ENCODE peak calls at places on chromosome 13, in eight cellular contexts. One of them, this sample, is unnamed. For H3K4me1, the result is how much of the 10 kb centered on the place peaks cover.

GRCh38 chr13:24693862-24694471 is 13.8 kb downstream of the ATP12A start:
- DNase-seq in cardiac muscle cell: peak
- DNase-seq in colonic mucosa: peak
- DNase-seq in CD8-positive, alpha-beta T cell: no peak
- DNase-seq in body of pancreas: peak
- DNase-seq in lower lobe of right lung: no peak
- DNase-seq in heart left ventricle: no peak
- DNase-seq in H1: no peak
- DNase-seq in this sample: no peak

GRCh38 chr13:36431204-36432105 is 840 bp upstream of the CCNA1 start:
- DNase-seq in colonic mucosa: no peak
- DNase-seq in body of pancreas: no peak
- DNase-seq in lower lobe of right lung: peak
- DNase-seq in cardiac muscle cell: peak
- DNase-seq in H1: no peak
- DNase-seq in heart left ventricle: peak
- DNase-seq in CD8-positive, alpha-beta T cell: no peak
- DNase-seq in this sample: no peak

GRCh38 chr13:42892760-42893159 is 99.3 kb downstream of the EPSTI1 start:
- DNase-seq in CD8-positive, alpha-beta T cell: no peak
- DNase-seq in H1: no peak
- DNase-seq in heart left ventricle: no peak
- DNase-seq in cardiac muscle cell: no peak
- DNase-seq in body of pancreas: no peak
- DNase-seq in lower lobe of right lung: no peak
- DNase-seq in colonic mucosa: no peak
- DNase-seq in this sample: no peak

GRCh38 chr13:110911880-110912279 is 3.0 kb downstream of the ANKRD10 start:
- DNase-seq in CD8-positive, alpha-beta T cell: no peak
- DNase-seq in colonic mucosa: no peak
- DNase-seq in heart left ventricle: no peak
- DNase-seq in body of pancreas: no peak
- DNase-seq in cardiac muscle cell: no peak
- DNase-seq in H1: no peak
- DNase-seq in lower lobe of right lung: no peak
- DNase-seq in this sample: no peak

GRCh38 chr13:40983269-40983668 is 35.8 kb downstream of the ELF1 start:
- DNase-seq in heart left ventricle: no peak
- DNase-seq in lower lobe of right lung: no peak
- DNase-seq in cardiac muscle cell: no peak
- DNase-seq in H1: no peak
- DNase-seq in colonic mucosa: no peak
- DNase-seq in CD8-positive, alpha-beta T cell: no peak
- DNase-seq in body of pancreas: no peak
- DNase-seq in this sample: no peak

GRCh38 chr13:43061496-43062280 is 38.3 kb downstream of the DNAJC15 start:
- DNase-seq in cardiac muscle cell: no peak
- DNase-seq in H1: no peak
- DNase-seq in CD8-positive, alpha-beta T cell: no peak
- DNase-seq in colonic mucosa: no peak
- DNase-seq in body of pancreas: no peak
- DNase-seq in heart left ventricle: no peak
- DNase-seq in lower lobe of right lung: no peak
- DNase-seq in this sample: no peak

GRCh38 chr13:95113601-95114000 is 187.7 kb downstream of the ABCC4 start:
- DNase-seq in H1: no peak
- DNase-seq in body of pancreas: no peak
- DNase-seq in heart left ventricle: no peak
- DNase-seq in colonic mucosa: no peak
- DNase-seq in lower lobe of right lung: no peak
- DNase-seq in CD8-positive, alpha-beta T cell: no peak
- DNase-seq in cardiac muscle cell: no peak
- DNase-seq in this sample: no peak

GRCh38 chr13:50162001-50162400 is 146.8 kb downstream of the KCNRG start:
- DNase-seq in cardiac muscle cell: no peak
- DNase-seq in lower lobe of right lung: no peak
- DNase-seq in CD8-positive, alpha-beta T cell: no peak
- DNase-seq in body of pancreas: no peak
- DNase-seq in colonic mucosa: no peak
- DNase-seq in heart left ventricle: no peak
- DNase-seq in H1: no peak
- DNase-seq in this sample: no peak

GRCh38 chr13:26377038-26377437 is 123.1 kb downstream of the CDK8 start:
- DNase-seq in H1: peak
- DNase-seq in cardiac muscle cell: peak
- DNase-seq in lower lobe of right lung: no peak
- DNase-seq in CD8-positive, alpha-beta T cell: peak
- DNase-seq in body of pancreas: no peak
- DNase-seq in colonic mucosa: no peak
- DNase-seq in heart left ventricle: no peak
- DNase-seq in this sample: no peak

GRCh38 chr13:39512687-39513086 is 90.3 kb downstream of the LHFPL6 start:
- DNase-seq in colonic mucosa: no peak
- DNase-seq in heart left ventricle: no peak
- DNase-seq in body of pancreas: no peak
- DNase-seq in cardiac muscle cell: no peak
- DNase-seq in CD8-positive, alpha-beta T cell: no peak
- DNase-seq in H1: no peak
- DNase-seq in lower lobe of right lung: no peak
- DNase-seq in this sample: no peak

GRCh38 chr13:107865643-107866006 is 349.7 kb downstream of the LIG4 start:
- DNase-seq in lower lobe of right lung: no peak
- DNase-seq in body of pancreas: no peak
- DNase-seq in cardiac muscle cell: no peak
- DNase-seq in heart left ventricle: no peak
- DNase-seq in colonic mucosa: no peak
- DNase-seq in CD8-positive, alpha-beta T cell: no peak
- DNase-seq in H1: no peak
- DNase-seq in this sample: no peak

GRCh38 chr13:30713133-30713532 is 22.2 kb upstream of the ALOX5AP start:
- DNase-seq in cardiac muscle cell: no peak
- DNase-seq in H1: no peak
- DNase-seq in heart left ventricle: no peak
- DNase-seq in body of pancreas: no peak
- DNase-seq in lower lobe of right lung: peak
- DNase-seq in CD8-positive, alpha-beta T cell: no peak
- DNase-seq in colonic mucosa: no peak
- DNase-seq in this sample: no peak

GRCh38 chr13:35699181-35699580 is 222.7 kb upstream of the MAB21L1 start:
- DNase-seq in cardiac muscle cell: no peak
- DNase-seq in heart left ventricle: no peak
- DNase-seq in colonic mucosa: no peak
- DNase-seq in CD8-positive, alpha-beta T cell: no peak
- DNase-seq in lower lobe of right lung: no peak
- DNase-seq in H1: no peak
- DNase-seq in body of pancreas: no peak
- DNase-seq in this sample: no peak

GRCh38 chr13:61592489-61592888 is 176.8 kb upstream of the PCDH20 start:
- DNase-seq in body of pancreas: no peak
- DNase-seq in colonic mucosa: no peak
- DNase-seq in CD8-positive, alpha-beta T cell: no peak
- DNase-seq in lower lobe of right lung: no peak
- DNase-seq in heart left ventricle: no peak
- DNase-seq in H1: no peak
- DNase-seq in cardiac muscle cell: no peak
- DNase-seq in this sample: no peak

GRCh38 chr13:110306340-110306959 is 507 bp downstream of the COL4A1 start:
- DNase-seq in body of pancreas: no peak
- DNase-seq in lower lobe of right lung: no peak
- DNase-seq in colonic mucosa: no peak
- DNase-seq in H1: no peak
- DNase-seq in heart left ventricle: no peak
- DNase-seq in CD8-positive, alpha-beta T cell: no peak
- DNase-seq in cardiac muscle cell: peak
- DNase-seq in this sample: no peak

GRCh38 chr13:94988654-94989053 is 276.3 kb upstream of the SOX21 start:
- DNase-seq in heart left ventricle: no peak
- DNase-seq in colonic mucosa: no peak
- DNase-seq in cardiac muscle cell: no peak
- DNase-seq in lower lobe of right lung: no peak
- DNase-seq in CD8-positive, alpha-beta T cell: no peak
- DNase-seq in body of pancreas: no peak
- DNase-seq in H1: no peak
- DNase-seq in this sample: no peak

GRCh38 chr13:34886987-34887386 is 55.1 kb upstream of the NBEA start:
- DNase-seq in cardiac muscle cell: no peak
- DNase-seq in lower lobe of right lung: no peak
- DNase-seq in colonic mucosa: no peak
- DNase-seq in heart left ventricle: no peak
- DNase-seq in H1: no peak
- DNase-seq in CD8-positive, alpha-beta T cell: no peak
- DNase-seq in body of pancreas: no peak
- DNase-seq in this sample: no peak

DNA sequence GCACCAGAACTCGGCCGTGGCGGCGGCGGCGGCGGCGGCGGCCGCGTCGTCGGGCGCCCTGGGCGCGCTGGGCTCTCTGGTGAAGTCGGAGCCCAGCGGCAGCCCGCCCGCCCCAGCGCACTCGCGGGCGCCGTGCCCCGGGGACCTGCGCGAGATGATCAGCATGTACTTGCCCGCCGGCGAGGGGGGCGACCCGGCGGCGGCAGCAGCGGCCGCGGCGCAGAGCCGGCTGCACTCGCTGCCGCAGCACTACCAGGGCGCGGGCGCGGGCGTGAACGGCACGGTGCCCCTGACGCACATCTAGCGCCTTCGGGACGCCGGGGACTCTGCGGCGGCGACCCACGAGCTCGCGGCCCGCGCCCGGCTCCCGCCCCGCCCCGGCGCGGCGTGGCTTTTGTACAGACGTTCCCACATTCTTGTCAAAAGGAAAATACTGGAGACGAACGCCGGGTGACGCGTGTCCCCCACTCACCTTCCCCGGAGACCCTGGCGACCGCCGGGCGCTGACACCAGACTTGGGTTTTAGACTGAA is 1.6 kb downstream of the SOX1 start:
- DNase-seq in colonic mucosa: no peak
- DNase-seq in body of pancreas: no peak
- DNase-seq in lower lobe of right lung: no peak
- DNase-seq in heart left ventricle: no peak
- DNase-seq in CD8-positive, alpha-beta T cell: no peak
- DNase-seq in cardiac muscle cell: no peak
- DNase-seq in H1: no peak
- DNase-seq in this sample: no peak
- H3K4me3 ChIP-seq in colonic mucosa: no peak
- H3K4me3 ChIP-seq in body of pancreas: no peak
- H3K4me3 ChIP-seq in lower lobe of right lung: no peak
- H3K4me3 ChIP-seq in heart left ventricle: no peak
- H3K4me3 ChIP-seq in CD8-positive, alpha-beta T cell: no peak
- H3K4me3 ChIP-seq in cardiac muscle cell: no peak
- H3K4me3 ChIP-seq in H1: no peak
- H3K4me3 ChIP-seq in this sample: no peak

GRCh38 chr13:52845766-52846566 is 2.5 kb downstream of the PCDH8 start:
- DNase-seq in CD8-positive, alpha-beta T cell: no peak
- DNase-seq in lower lobe of right lung: peak
- DNase-seq in body of pancreas: peak
- DNase-seq in colonic mucosa: peak
- DNase-seq in cardiac muscle cell: peak
- DNase-seq in H1: no peak
- DNase-seq in heart left ventricle: peak
- DNase-seq in this sample: peak
- TF ChIP-seq CTCF in CD8-positive, alpha-beta T cell: no peak
- TF ChIP-seq CTCF in lower lobe of right lung: no peak
- TF ChIP-seq CTCF in body of pancreas: no peak
- TF ChIP-seq CTCF in colonic mucosa: no peak
- TF ChIP-seq CTCF in cardiac muscle cell: peak
- TF ChIP-seq CTCF in H1: peak
- TF ChIP-seq CTCF in heart left ventricle: peak
- TF ChIP-seq CTCF in this sample: peak

GRCh38 chr13:46588019-46588418 is 35.0 kb downstream of the LRCH1 start:
- DNase-seq in CD8-positive, alpha-beta T cell: no peak
- DNase-seq in body of pancreas: no peak
- DNase-seq in cardiac muscle cell: no peak
- DNase-seq in lower lobe of right lung: no peak
- DNase-seq in H1: no peak
- DNase-seq in heart left ventricle: no peak
- DNase-seq in colonic mucosa: no peak
- DNase-seq in this sample: no peak
- H3K4me1 ChIP-seq in CD8-positive, alpha-beta T cell: under half
- H3K4me1 ChIP-seq in body of pancreas: under half
- H3K4me1 ChIP-seq in cardiac muscle cell: under half
- H3K4me1 ChIP-seq in lower lobe of right lung: under half
- H3K4me1 ChIP-seq in H1: under half
- H3K4me1 ChIP-seq in heart left ventricle: half or more
- H3K4me1 ChIP-seq in colonic mucosa: under half
- H3K4me1 ChIP-seq in this sample: under half

GRCh38 chr13:99378985-99379734 is 72.0 kb upstream of the GPR183 start:
- DNase-seq in H1: peak
- DNase-seq in CD8-positive, alpha-beta T cell: no peak
- DNase-seq in heart left ventricle: no peak
- DNase-seq in body of pancreas: no peak
- DNase-seq in colonic mucosa: no peak
- DNase-seq in lower lobe of right lung: no peak
- DNase-seq in cardiac muscle cell: no peak
- DNase-seq in this sample: no peak
- H3K4me3 ChIP-seq in H1: no peak
- H3K4me3 ChIP-seq in CD8-positive, alpha-beta T cell: no peak
- H3K4me3 ChIP-seq in heart left ventricle: no peak
- H3K4me3 ChIP-seq in body of pancreas: no peak
- H3K4me3 ChIP-seq in colonic mucosa: no peak
- H3K4me3 ChIP-seq in lower lobe of right lung: no peak
- H3K4me3 ChIP-seq in cardiac muscle cell: no peak
- H3K4me3 ChIP-seq in this sample: no peak

GRCh38 chr13:31913459-31913858 is 118.1 kb upstream of the FRY start:
- DNase-seq in cardiac muscle cell: no peak
- DNase-seq in CD8-positive, alpha-beta T cell: no peak
- DNase-seq in colonic mucosa: no peak
- DNase-seq in heart left ventricle: no peak
- DNase-seq in body of pancreas: peak
- DNase-seq in lower lobe of right lung: no peak
- DNase-seq in H1: no peak
- DNase-seq in this sample: no peak
- TF ChIP-seq CTCF in cardiac muscle cell: no peak
- TF ChIP-seq CTCF in CD8-positive, alpha-beta T cell: no peak
- TF ChIP-seq CTCF in colonic mucosa: no peak
- TF ChIP-seq CTCF in heart left ventricle: no peak
- TF ChIP-seq CTCF in body of pancreas: peak
- TF ChIP-seq CTCF in lower lobe of right lung: no peak
- TF ChIP-seq CTCF in H1: no peak
- TF ChIP-seq CTCF in this sample: no peak

GRCh38 chr13:113612626-113613025 is 28.1 kb downstream of the TFDP1 start:
- DNase-seq in cardiac muscle cell: no peak
- DNase-seq in colonic mucosa: no peak
- DNase-seq in heart left ventricle: no peak
- DNase-seq in body of pancreas: no peak
- DNase-seq in CD8-positive, alpha-beta T cell: no peak
- DNase-seq in H1: no peak
- DNase-seq in lower lobe of right lung: no peak
- DNase-seq in this sample: no peak
- H3K4me1 ChIP-seq in cardiac muscle cell: under half
- H3K4me1 ChIP-seq in colonic mucosa: under half
- H3K4me1 ChIP-seq in heart left ventricle: under half
- H3K4me1 ChIP-seq in body of pancreas: under half
- H3K4me1 ChIP-seq in CD8-positive, alpha-beta T cell: under half
- H3K4me1 ChIP-seq in H1: under half
- H3K4me1 ChIP-seq in lower lobe of right lung: under half
- H3K4me1 ChIP-seq in this sample: under half

This sample was measured in mucosa of descending colon.